ENCODE peak calls at places on chromosomes 3 and 15, in five cellular contexts. One of them, this sample, is unnamed.
A peak's percentile ranks its signal among the peaks of the same experiment; 100 is the strongest.

GRCh38 chr15:75578206-75578947 is 738 bp downstream of the PTPN9 start:
- DNase-seq in left lung: peak; percentile 36
- DNase-seq in CD8-positive, alpha-beta T cell: peak; percentile 14
- DNase-seq in brain microvascular endothelial cell: no peak
- DNase-seq in neural progenitor cell: peak; percentile 70
- DNase-seq in this sample: peak; percentile 63

GRCh38 chr15:57198654-57199241 is 177.6 kb upstream of the CGNL1 start:
- DNase-seq in neural progenitor cell: peak; percentile 60
- DNase-seq in CD8-positive, alpha-beta T cell: no peak
- DNase-seq in left lung: no peak
- DNase-seq in brain microvascular endothelial cell: no peak
- DNase-seq in this sample: no peak

GRCh38 chr15:61038387-61038786 is 190.7 kb downstream of the RORA start:
- DNase-seq in CD8-positive, alpha-beta T cell: no peak
- DNase-seq in left lung: no peak
- DNase-seq in brain microvascular endothelial cell: peak; percentile 69
- DNase-seq in neural progenitor cell: no peak
- DNase-seq in this sample: no peak

GRCh38 chr3:109923431-109923830 is 586.1 kb upstream of the DPPA4 start:
- DNase-seq in neural progenitor cell: no peak
- DNase-seq in CD8-positive, alpha-beta T cell: no peak
- DNase-seq in left lung: no peak
- DNase-seq in brain microvascular endothelial cell: no peak
- DNase-seq in this sample: peak; percentile 9

GRCh38 chr3:168884353-168884903 is 779.1 kb downstream of the MECOM start:
- DNase-seq in neural progenitor cell: no peak
- DNase-seq in brain microvascular endothelial cell: peak; percentile 91
- DNase-seq in CD8-positive, alpha-beta T cell: no peak
- DNase-seq in left lung: no peak
- DNase-seq in this sample: no peak

GRCh38 chr3:13629644-13630043 is 80.7 kb downstream of the FBLN2 start:
- DNase-seq in left lung: no peak
- DNase-seq in brain microvascular endothelial cell: no peak
- DNase-seq in CD8-positive, alpha-beta T cell: no peak
- DNase-seq in neural progenitor cell: no peak
- DNase-seq in this sample: no peak

GRCh38 chr15:83732770-83733169 is 78.8 kb downstream of the ADAMTSL3 start:
- DNase-seq in neural progenitor cell: no peak
- DNase-seq in brain microvascular endothelial cell: no peak
- DNase-seq in CD8-positive, alpha-beta T cell: no peak
- DNase-seq in left lung: no peak
- DNase-seq in this sample: no peak

GRCh38 chr15:84937144-84937543 is 44.5 kb upstream of the PDE8A start:
- DNase-seq in CD8-positive, alpha-beta T cell: no peak
- DNase-seq in left lung: no peak
- DNase-seq in neural progenitor cell: no peak
- DNase-seq in brain microvascular endothelial cell: no peak
- DNase-seq in this sample: no peak

GRCh38 chr15:74620636-74621545 is 5.3 kb downstream of the CLK3 start:
- DNase-seq in neural progenitor cell: peak; percentile 84
- DNase-seq in CD8-positive, alpha-beta T cell: peak; percentile 73
- DNase-seq in left lung: peak; percentile 54
- DNase-seq in brain microvascular endothelial cell: peak; percentile 70
- DNase-seq in this sample: peak; percentile 86

GRCh38 chr3:23079976-23080375 is 123.2 kb upstream of the UBE2E2 start:
- DNase-seq in left lung: no peak
- DNase-seq in CD8-positive, alpha-beta T cell: no peak
- DNase-seq in brain microvascular endothelial cell: no peak
- DNase-seq in neural progenitor cell: no peak
- DNase-seq in this sample: no peak

GRCh38 chr3:131349454-131349853 is 32.1 kb upstream of the NUDT16 start:
- DNase-seq in neural progenitor cell: no peak
- DNase-seq in brain microvascular endothelial cell: no peak
- DNase-seq in CD8-positive, alpha-beta T cell: no peak
- DNase-seq in left lung: no peak
- DNase-seq in this sample: no peak

GRCh38 chr15:71348597-71348996 is 233.3 kb downstream of the THSD4 start:
- DNase-seq in left lung: no peak
- DNase-seq in CD8-positive, alpha-beta T cell: no peak
- DNase-seq in brain microvascular endothelial cell: no peak
- DNase-seq in neural progenitor cell: no peak
- DNase-seq in this sample: no peak

GRCh38 chr3:146308222-146308621 is 57.3 kb upstream of the PLSCR4 start:
- DNase-seq in neural progenitor cell: no peak
- DNase-seq in left lung: no peak
- DNase-seq in brain microvascular endothelial cell: peak; percentile 87
- DNase-seq in CD8-positive, alpha-beta T cell: no peak
- DNase-seq in this sample: no peak

GRCh38 chr3:193730498-193730897 is 137.5 kb downstream of the OPA1 start:
- DNase-seq in neural progenitor cell: no peak
- DNase-seq in left lung: no peak
- DNase-seq in CD8-positive, alpha-beta T cell: no peak
- DNase-seq in brain microvascular endothelial cell: no peak
- DNase-seq in this sample: no peak

GRCh38 chr3:184345678-184346144 is 8.3 kb downstream of the FAM131A start:
- DNase-seq in neural progenitor cell: peak; percentile 88
- DNase-seq in brain microvascular endothelial cell: peak; percentile 53
- DNase-seq in CD8-positive, alpha-beta T cell: no peak
- DNase-seq in left lung: peak; percentile 75
- DNase-seq in this sample: peak; percentile 55

GRCh38 chr3:105656607-105657504 is 212.0 kb downstream of the CBLB start:
- DNase-seq in neural progenitor cell: no peak
- DNase-seq in CD8-positive, alpha-beta T cell: no peak
- DNase-seq in brain microvascular endothelial cell: no peak
- DNase-seq in left lung: no peak
- DNase-seq in this sample: no peak

GRCh38 chr15:90402230-90402629 is 14.2 kb downstream of the IQGAP1 start:
- DNase-seq in CD8-positive, alpha-beta T cell: no peak
- DNase-seq in neural progenitor cell: no peak
- DNase-seq in brain microvascular endothelial cell: peak; percentile 64
- DNase-seq in left lung: peak; percentile 55
- DNase-seq in this sample: no peak

GRCh38 chr15:78216276-78217229 is 17.8 kb downstream of the ACSBG1 start:
- DNase-seq in left lung: peak; percentile 79
- DNase-seq in neural progenitor cell: no peak
- DNase-seq in CD8-positive, alpha-beta T cell: no peak
- DNase-seq in brain microvascular endothelial cell: no peak
- DNase-seq in this sample: peak; percentile 22

GRCh38 chr3:152524198-152525140 is 255.7 kb downstream of the MBNL1 start:
- DNase-seq in neural progenitor cell: peak; percentile 57
- DNase-seq in left lung: no peak
- DNase-seq in CD8-positive, alpha-beta T cell: peak; percentile 33
- DNase-seq in brain microvascular endothelial cell: peak; percentile 69
- DNase-seq in this sample: peak; percentile 79

GRCh38 chr15:51737538-51738305 is at the start of gene LYSMD2:
- DNase-seq in brain microvascular endothelial cell: peak; percentile 20
- DNase-seq in neural progenitor cell: peak; percentile 74
- DNase-seq in left lung: peak; percentile 83
- DNase-seq in CD8-positive, alpha-beta T cell: peak; percentile 71
- DNase-seq in this sample: peak; percentile 80

GRCh38 chr15:57705746-57706404 is 639 bp upstream of the POLR2M start:
- DNase-seq in brain microvascular endothelial cell: no peak
- DNase-seq in left lung: no peak
- DNase-seq in CD8-positive, alpha-beta T cell: no peak
- DNase-seq in neural progenitor cell: no peak
- DNase-seq in this sample: no peak

GRCh38 chr3:133167340-133168024 is 129.3 kb downstream of the TMEM108 start:
- DNase-seq in left lung: no peak
- DNase-seq in brain microvascular endothelial cell: no peak
- DNase-seq in CD8-positive, alpha-beta T cell: no peak
- DNase-seq in neural progenitor cell: no peak
- DNase-seq in this sample: no peak

GRCh38 chr3:133169669-133170068 is 131.5 kb downstream of the TMEM108 start:
- DNase-seq in neural progenitor cell: peak; percentile 59
- DNase-seq in brain microvascular endothelial cell: no peak
- DNase-seq in CD8-positive, alpha-beta T cell: no peak
- DNase-seq in left lung: no peak
- DNase-seq in this sample: no peak

GRCh38 chr3:133162906-133163305 is 124.7 kb downstream of the TMEM108 start:
- DNase-seq in neural progenitor cell: no peak
- DNase-seq in brain microvascular endothelial cell: no peak
- DNase-seq in left lung: no peak
- DNase-seq in CD8-positive, alpha-beta T cell: no peak
- DNase-seq in this sample: no peak

DNA sequence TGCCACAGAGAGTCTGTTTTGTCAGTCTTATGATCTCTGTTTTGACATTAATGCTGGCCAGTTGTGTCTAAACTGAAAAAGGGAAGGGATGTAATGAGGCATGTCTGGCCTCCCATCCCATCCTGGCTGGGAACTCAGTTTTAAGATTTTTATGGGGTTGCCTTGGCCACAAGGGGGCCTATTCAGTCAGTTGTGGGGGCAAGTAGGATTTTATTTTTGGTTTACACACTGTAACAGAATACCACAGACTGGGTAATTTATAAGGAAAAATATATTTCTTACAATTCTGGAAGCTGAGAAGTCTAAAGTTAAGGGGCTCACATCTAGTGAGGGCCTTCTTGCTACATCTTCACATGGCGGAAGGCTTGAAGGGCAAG is 129.8 kb downstream of the TMEM108 start:
- DNase-seq in CD8-positive, alpha-beta T cell: no peak
- DNase-seq in brain microvascular endothelial cell: no peak
- DNase-seq in left lung: no peak
- DNase-seq in neural progenitor cell: no peak
- DNase-seq in this sample: no peak
- TF ChIP-seq CTCF in CD8-positive, alpha-beta T cell: no peak
- TF ChIP-seq CTCF in brain microvascular endothelial cell: no peak
- TF ChIP-seq CTCF in left lung: no peak
- TF ChIP-seq CTCF in neural progenitor cell: peak; percentile 8
- TF ChIP-seq CTCF in this sample: peak; percentile 3

DNA sequence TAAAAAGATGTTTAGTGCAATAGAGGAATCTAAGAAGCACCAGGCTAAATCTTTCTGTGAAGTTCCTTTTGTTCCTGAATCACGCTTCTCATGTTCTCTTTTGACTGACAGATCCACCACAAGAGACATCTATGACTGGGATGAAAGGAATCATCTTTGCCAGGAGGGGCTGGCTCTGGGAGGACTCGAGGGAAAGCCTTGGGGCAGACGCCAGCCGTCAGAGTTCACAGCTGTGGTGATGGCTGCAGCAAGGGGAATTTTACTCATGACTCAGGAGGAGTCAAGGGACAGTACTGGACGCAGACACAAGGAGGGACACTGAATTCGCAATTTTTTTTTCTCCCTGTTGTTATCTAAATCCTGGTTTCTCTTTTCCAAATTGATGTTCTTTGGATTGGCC is 38.7 kb downstream of the C3orf38 start:
- DNase-seq in CD8-positive, alpha-beta T cell: no peak
- DNase-seq in neural progenitor cell: no peak
- DNase-seq in left lung: no peak
- DNase-seq in brain microvascular endothelial cell: peak; percentile 69
- DNase-seq in this sample: no peak
- H3K4me3 ChIP-seq in CD8-positive, alpha-beta T cell: no peak overlapping the region
- H3K4me3 ChIP-seq in neural progenitor cell: no peak overlapping the region
- H3K4me3 ChIP-seq in left lung: no peak overlapping the region
- H3K4me3 ChIP-seq in brain microvascular endothelial cell: no peak overlapping the region
- H3K4me3 ChIP-seq in this sample: no peak overlapping the region

DNA sequence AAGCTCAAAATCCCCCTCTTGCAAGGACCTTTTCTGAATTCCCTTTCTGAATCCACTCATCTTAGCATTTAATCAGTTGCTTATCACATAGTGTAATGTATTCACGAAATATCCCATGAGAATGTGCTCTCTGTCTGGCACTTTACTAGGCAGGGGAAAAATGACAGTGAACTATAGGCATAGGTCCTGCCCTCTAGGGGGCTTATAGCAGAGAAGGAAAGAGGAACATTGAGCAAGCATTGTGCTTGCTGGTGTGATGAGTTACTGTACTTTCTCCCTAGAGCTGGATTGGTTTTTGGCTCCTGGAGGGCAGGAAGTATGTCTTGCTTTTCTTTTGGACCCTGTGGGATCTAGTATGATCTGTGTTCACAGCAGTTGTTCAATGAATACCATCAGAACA is 26.5 kb downstream of the DUOX2 start:
- DNase-seq in neural progenitor cell: no peak
- DNase-seq in left lung: no peak
- DNase-seq in brain microvascular endothelial cell: no peak
- DNase-seq in CD8-positive, alpha-beta T cell: no peak
- DNase-seq in this sample: no peak
- TF ChIP-seq CTCF in neural progenitor cell: peak; percentile 4
- TF ChIP-seq CTCF in left lung: no peak
- TF ChIP-seq CTCF in brain microvascular endothelial cell: no peak
- TF ChIP-seq CTCF in CD8-positive, alpha-beta T cell: no peak
- TF ChIP-seq CTCF in this sample: peak; percentile 11

GRCh38 chr3:194874206-194874605 is 188.5 kb downstream of the FAM43A start:
- DNase-seq in neural progenitor cell: no peak
- DNase-seq in brain microvascular endothelial cell: no peak
- DNase-seq in left lung: no peak
- DNase-seq in CD8-positive, alpha-beta T cell: no peak
- DNase-seq in this sample: no peak

GRCh38 chr3:194871143-194871863 is 185.6 kb downstream of the FAM43A start:
- DNase-seq in brain microvascular endothelial cell: peak; percentile 85
- DNase-seq in left lung: peak; percentile 49
- DNase-seq in CD8-positive, alpha-beta T cell: no peak
- DNase-seq in neural progenitor cell: peak; percentile 49
- DNase-seq in this sample: peak; percentile 26

GRCh38 chr3:194870394-194871110 is 184.9 kb downstream of the FAM43A start:
- DNase-seq in left lung: no peak
- DNase-seq in neural progenitor cell: no peak
- DNase-seq in CD8-positive, alpha-beta T cell: no peak
- DNase-seq in brain microvascular endothelial cell: no peak
- DNase-seq in this sample: no peak

GRCh38 chr3:194871864-194872668 is 186.4 kb downstream of the FAM43A start:
- DNase-seq in neural progenitor cell: no peak
- DNase-seq in CD8-positive, alpha-beta T cell: no peak
- DNase-seq in brain microvascular endothelial cell: peak; percentile 33
- DNase-seq in left lung: peak; percentile 44
- DNase-seq in this sample: no peak

DNA sequence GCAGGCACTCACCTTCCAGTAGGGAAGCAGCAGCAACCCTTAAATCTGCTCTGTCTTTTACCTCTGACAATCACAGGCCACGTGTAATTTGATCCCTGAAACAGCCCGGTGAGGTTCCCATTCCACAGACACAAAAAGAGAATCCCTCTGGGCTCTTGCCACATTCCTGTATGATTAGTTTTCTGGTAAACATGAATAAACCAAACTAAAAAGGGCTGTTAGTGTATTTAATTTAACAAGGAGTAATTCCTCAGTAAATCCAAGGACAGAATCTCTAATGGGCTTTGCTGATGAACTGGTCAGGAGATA is 186.9 kb downstream of the FAM43A start:
- DNase-seq in CD8-positive, alpha-beta T cell: no peak
- DNase-seq in brain microvascular endothelial cell: no peak
- DNase-seq in left lung: no peak
- DNase-seq in neural progenitor cell: peak; percentile 46
- DNase-seq in this sample: no peak
- H3K4me3 ChIP-seq in CD8-positive, alpha-beta T cell: no peak overlapping the region
- H3K4me3 ChIP-seq in brain microvascular endothelial cell: no peak overlapping the region
- H3K4me3 ChIP-seq in left lung: no peak overlapping the region
- H3K4me3 ChIP-seq in neural progenitor cell: no peak overlapping the region
- H3K4me3 ChIP-seq in this sample: no peak overlapping the region

GRCh38 chr3:182608876-182609275 is 184.4 kb upstream of the ATP11B start:
- DNase-seq in CD8-positive, alpha-beta T cell: no peak
- DNase-seq in left lung: no peak
- DNase-seq in brain microvascular endothelial cell: no peak
- DNase-seq in neural progenitor cell: no peak
- DNase-seq in this sample: no peak
- TF ChIP-seq CTCF in CD8-positive, alpha-beta T cell: no peak
- TF ChIP-seq CTCF in left lung: no peak
- TF ChIP-seq CTCF in brain microvascular endothelial cell: no peak
- TF ChIP-seq CTCF in neural progenitor cell: no peak
- TF ChIP-seq CTCF in this sample: no peak

GRCh38 chr3:179265092-179265491 is 14.2 kb upstream of the KCNMB3 start:
- DNase-seq in brain microvascular endothelial cell: no peak
- DNase-seq in CD8-positive, alpha-beta T cell: no peak
- DNase-seq in neural progenitor cell: no peak
- DNase-seq in left lung: no peak
- DNase-seq in this sample: no peak
- H3K4me3 ChIP-seq in brain microvascular endothelial cell: no peak overlapping the region
- H3K4me3 ChIP-seq in CD8-positive, alpha-beta T cell: no peak overlapping the region
- H3K4me3 ChIP-seq in neural progenitor cell: no peak overlapping the region
- H3K4me3 ChIP-seq in left lung: no peak overlapping the region
- H3K4me3 ChIP-seq in this sample: no peak overlapping the region